ENCODE peak calls at places on chromosomes 12 and 14, in five cellular contexts. C, P, E, S and X are unnamed samples.

GRCh38 chr14:32201196-32201815 is 539 bp upstream of the RNU6-7 start:
- DNase-seq in C (peak), P (peak), E (no peak), S (peak), X (peak)

GRCh38 chr14:68927956-68928675 is 51.0 kb downstream of the ACTN1 start:
- DNase-seq in C (no peak), P (no peak), E (no peak), S (no peak), X (no peak)

GRCh38 chr14:30521899-30522736 is 36.8 kb upstream of the G2E3 start:
- DNase-seq in C (peak), P (peak), E (peak), S (peak), X (no peak)

GRCh38 chr12:42296503-42297109 is 29.3 kb downstream of the ZCRB1 start:
- DNase-seq in C (peak), P (peak), E (no peak), S (peak), X (no peak)

GRCh38 chr14:61524211-61524806 is 171.0 kb upstream of the HIF1A start:
- DNase-seq in C (peak), P (peak), E (no peak), S (no peak), X (no peak)

GRCh38 chr12:40889329-40889728 is 197.1 kb downstream of the CNTN1 start:
- DNase-seq in C (no peak), P (no peak), E (no peak), S (no peak), X (no peak)

GRCh38 chr12:5437657-5438056 is 5.7 kb downstream of the NTF3 start:
- DNase-seq in C (no peak), P (no peak), E (no peak), S (no peak), X (no peak)

GRCh38 chr12:123757555-123757954 is 4.5 kb upstream of the DNAH10 start:
- DNase-seq in C (no peak), P (no peak), E (no peak), S (no peak), X (no peak)

GRCh38 chr12:82182601-82183000 is 175.6 kb downstream of the CCDC59 start:
- DNase-seq in C (no peak), P (no peak), E (no peak), S (no peak), X (no peak)

GRCh38 chr14:77158175-77158908 is 16.8 kb upstream of the ZDHHC22 start:
- DNase-seq in C (peak), P (no peak), E (no peak), S (peak), X (peak)

GRCh38 chr14:97046991-97047390 is 249.8 kb downstream of the VRK1 start:
- DNase-seq in C (no peak), P (no peak), E (no peak), S (no peak), X (no peak)

GRCh38 chr14:99589031-99589441 is 15.0 kb downstream of the CCDC85C start:
- DNase-seq in C (no peak), P (no peak), E (no peak), S (no peak), X (no peak)

GRCh38 chr14:36553650-36554260 is 28.7 kb downstream of the NKX2-8 start:
- DNase-seq in C (peak), P (peak), E (no peak), S (peak), X (no peak)

GRCh38 chr12:123949118-123949774 is 23.4 kb downstream of the CCDC92 start:
- DNase-seq in C (no peak), P (peak), E (no peak), S (no peak), X (no peak)

GRCh38 chr12:99658950-99659349 is 11.4 kb downstream of the GARIN6 start:
- DNase-seq in C (peak), P (no peak), E (no peak), S (no peak), X (no peak)

GRCh38 chr14:50396636-50397460 is at the start of gene CDKL1:
- DNase-seq in C (peak), P (peak), E (no peak), S (peak), X (peak)

GRCh38 chr12:8742501-8742900 is 44.7 kb downstream of the RIMKLB start:
- DNase-seq in C (peak), P (no peak), E (no peak), S (no peak), X (no peak)
- TF ChIP-seq ESRRA in C (no peak), P (no peak), E (no peak), S (no peak), X (no peak)

GRCh38 chr12:4290011-4290790 is 16.6 kb downstream of the CCND2 start:
- DNase-seq in C (no peak), P (no peak), E (no peak), S (no peak), X (peak)
- TF ChIP-seq ESRRA in C (no peak), P (no peak), E (no peak), S (no peak), X (no peak)

GRCh38 chr12:14571779-14572178 is 4.1 kb upstream of the PLBD1 start:
- DNase-seq in C (no peak), P (no peak), E (no peak), S (no peak), X (no peak)

GRCh38 chr12:14573118-14573517 is 5.4 kb upstream of the PLBD1 start:
- DNase-seq in C (no peak), P (no peak), E (no peak), S (no peak), X (no peak)

GRCh38 chr12:14572401-14572800 is 4.7 kb upstream of the PLBD1 start:
- DNase-seq in C (no peak), P (no peak), E (no peak), S (no peak), X (no peak)

GRCh38 chr12:14567311-14568195 is at the start of gene PLBD1:
- DNase-seq in C (peak), P (no peak), E (no peak), S (peak), X (peak)

GRCh38 chr12:14570231-14570630 is 2.5 kb upstream of the PLBD1 start:
- DNase-seq in C (no peak), P (no peak), E (no peak), S (no peak), X (no peak)
- TF ChIP-seq ESRRA in C (no peak), P (no peak), E (no peak), S (no peak), X (no peak)

GRCh38 chr12:63805704-63806672 is 26.3 kb downstream of the RXYLT1 start:
- DNase-seq in C (peak), P (peak), E (no peak), S (no peak), X (no peak)

GRCh38 chr12:63811334-63811733 is 31.6 kb downstream of the RXYLT1 start:
- DNase-seq in C (no peak), P (no peak), E (no peak), S (no peak), X (no peak)

GRCh38 chr12:63811755-63812154 is 32.0 kb downstream of the RXYLT1 start:
- DNase-seq in C (no peak), P (no peak), E (no peak), S (no peak), X (no peak)

GRCh38 chr12:63809566-63809965 is 29.9 kb downstream of the RXYLT1 start:
- DNase-seq in C (no peak), P (no peak), E (no peak), S (no peak), X (no peak)

GRCh38 chr12:63808631-63809030 is 28.9 kb downstream of the RXYLT1 start:
- DNase-seq in C (no peak), P (no peak), E (no peak), S (no peak), X (no peak)
- TF ChIP-seq ESRRA in C (no peak), P (no peak), E (no peak), S (no peak), X (no peak)

GRCh38 chr14:75010472-75010871 is 7.8 kb downstream of the EIF2B2 start:
- DNase-seq in C (no peak), P (no peak), E (no peak), S (no peak), X (no peak)

GRCh38 chr14:75015496-75015895 is 12.8 kb downstream of the EIF2B2 start:
- DNase-seq in C (no peak), P (no peak), E (no peak), S (no peak), X (no peak)

GRCh38 chr14:75013290-75013689 is 10.6 kb downstream of the EIF2B2 start:
- DNase-seq in C (no peak), P (no peak), E (no peak), S (no peak), X (no peak)

GRCh38 chr14:75009176-75009575 is 6.5 kb downstream of the EIF2B2 start:
- DNase-seq in C (no peak), P (no peak), E (no peak), S (no peak), X (no peak)

DNA sequence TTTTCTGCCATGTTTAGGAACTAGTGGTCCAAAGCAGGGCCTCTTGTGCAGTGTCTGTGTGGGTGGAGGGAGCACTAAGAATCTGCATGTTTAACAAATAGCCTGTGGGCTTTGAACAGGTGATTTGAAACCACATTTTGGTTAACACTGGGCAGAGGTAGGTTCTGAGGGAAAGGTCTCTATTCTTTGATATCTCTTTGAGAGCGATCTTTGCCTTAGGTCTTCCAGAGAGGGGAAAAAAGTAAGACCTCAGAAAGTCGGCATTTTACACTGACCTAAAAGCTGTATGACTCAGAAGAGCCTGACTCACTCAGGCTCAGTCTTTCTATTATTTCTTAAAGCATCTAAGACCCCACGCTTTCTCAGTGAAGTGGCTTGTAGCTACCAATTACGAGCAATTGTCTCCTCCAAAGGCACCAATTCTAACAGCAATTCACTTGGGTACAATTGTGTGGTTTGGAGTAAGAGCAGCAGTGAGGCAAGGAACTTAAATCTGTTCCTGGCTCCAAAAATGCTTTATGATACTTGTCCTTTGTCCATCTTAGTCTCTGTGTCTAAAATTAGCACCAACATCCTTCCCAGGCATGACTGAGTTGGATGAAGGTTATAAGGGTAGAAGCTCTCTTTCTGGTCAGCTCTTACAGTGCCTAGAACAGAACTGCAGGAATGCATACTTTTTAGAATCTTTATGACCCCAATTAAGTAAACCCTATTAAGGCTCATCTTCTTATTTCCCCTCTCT is 8.8 kb downstream of the EIF2B2 start:
- DNase-seq in C (no peak), P (no peak), E (no peak), S (no peak), X (no peak)
- TF ChIP-seq ESRRA in C (no peak), P (no peak), E (no peak), S (no peak), X (no peak)

GRCh38 chr14:22978873-22979671 is 3.3 kb downstream of the AJUBA start:
- DNase-seq in C (no peak), P (no peak), E (no peak), S (no peak), X (no peak)
- TF ChIP-seq ESRRA in C (no peak), P (no peak), E (no peak), S (no peak), X (no peak)